ENCODE peak calls at places on chromosome 22, in six cellular contexts. V is heart right ventricle, C is left ventricle myocardium inferior, U is psoas muscle, D is uterus, J is A549. R is an unnamed sample. For H3K4me1, the result is how much of the 10 kb centered on the place peaks cover.

GRCh38 chr22:22168190-22168940 is 76.2 kb upstream of the VPREB1 start:
- DNase-seq in V (no peak), C (no peak), U (no peak), D (no peak), J (peak), R (no peak)

GRCh38 chr22:47221840-47222615 is 459.6 kb downstream of the TBC1D22A start:
- DNase-seq in V (no peak), C (no peak), U (no peak), D (no peak), J (no peak), R (no peak)

GRCh38 chr22:24072361-24072760 is 61.3 kb downstream of the CABIN1 start:
- DNase-seq in V (no peak), C (no peak), U (no peak), D (no peak), J (no peak), R (no peak)

GRCh38 chr22:23845661-23846469 is 7.1 kb upstream of the DERL3 start:
- DNase-seq in V (no peak), C (no peak), U (no peak), D (no peak), J (no peak), R (no peak)

GRCh38 chr22:39738746-39739145 is 154.8 kb downstream of the ENTHD1 start:
- DNase-seq in V (no peak), C (no peak), U (no peak), D (no peak), J (no peak), R (no peak)

GRCh38 chr22:24521791-24522245 is 26.7 kb downstream of the UPB1 start:
- DNase-seq in V (no peak), C (no peak), U (no peak), D (no peak), J (peak), R (peak)

GRCh38 chr22:39318507-39319283 is 728 bp downstream of the RPL3 start:
- DNase-seq in V (no peak), C (no peak), U (no peak), D (no peak), J (no peak), R (peak)

GRCh38 chr22:45507798-45508197 is 5.1 kb downstream of the FBLN1 start:
- DNase-seq in V (no peak), C (no peak), U (no peak), D (no peak), J (no peak), R (no peak)

GRCh38 chr22:30392661-30393321 is 4.0 kb upstream of the SEC14L2 start:
- DNase-seq in V (no peak), C (no peak), U (no peak), D (no peak), J (no peak), R (no peak)

GRCh38 chr22:29073618-29074275 is 912 bp downstream of the KREMEN1 start:
- DNase-seq in V (peak), C (peak), U (peak), D (peak), J (no peak), R (peak)

GRCh38 chr22:31625257-31625640 is 36.8 kb downstream of the PISD start:
- DNase-seq in V (no peak), C (no peak), U (no peak), D (no peak), J (no peak), R (no peak)

GRCh38 chr22:31623634-31624312 is 38.2 kb downstream of the PISD start:
- DNase-seq in V (no peak), C (no peak), U (no peak), D (no peak), J (no peak), R (peak)

GRCh38 chr22:31626427-31627150 is 35.4 kb downstream of the PISD start:
- DNase-seq in V (no peak), C (no peak), U (no peak), D (peak), J (no peak), R (peak)

GRCh38 chr22:31627223-31627731 is 34.7 kb downstream of the PISD start:
- DNase-seq in V (no peak), C (no peak), U (no peak), D (no peak), J (no peak), R (no peak)

DNA sequence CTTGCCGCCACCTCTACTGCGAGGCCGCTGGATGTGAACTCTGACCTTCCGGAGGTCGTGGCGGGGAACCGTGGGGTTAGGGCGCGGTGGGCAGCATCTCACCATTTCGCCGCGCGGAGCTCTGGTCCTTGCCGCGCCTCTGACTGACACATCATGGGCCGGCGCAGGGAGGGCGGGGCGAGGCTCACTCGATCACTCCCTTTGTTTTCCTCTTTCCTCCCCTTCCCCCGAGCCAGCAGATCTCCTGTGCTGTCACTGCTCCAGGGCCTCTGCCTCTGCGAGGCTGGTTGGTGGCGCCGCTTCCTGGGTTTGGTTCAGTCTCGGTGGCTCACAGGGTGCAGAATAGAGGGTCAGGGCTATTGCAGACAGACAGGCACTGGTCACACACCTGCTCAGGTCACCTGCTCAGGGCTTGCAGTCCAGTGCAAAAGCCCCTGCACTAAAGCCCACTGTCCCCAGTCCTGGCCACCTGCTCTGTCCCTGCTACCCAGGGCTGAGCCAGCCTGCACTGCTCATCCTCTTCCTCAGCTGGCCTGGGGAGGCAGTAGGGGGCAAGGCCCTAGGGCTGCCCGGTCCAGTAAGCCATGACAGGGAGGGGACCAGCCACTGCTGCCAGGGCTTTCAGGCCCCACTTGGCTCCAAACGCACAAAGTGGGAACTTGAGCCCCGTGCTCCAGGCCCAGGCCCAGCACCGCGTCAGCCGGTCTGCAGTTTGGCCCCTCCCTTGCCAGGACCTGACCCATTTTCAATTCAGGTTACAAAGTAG is 36.2 kb downstream of the PISD start:
- DNase-seq in V (peak), C (peak), U (peak), D (peak), J (no peak), R (no peak)
- H3K4me3 ChIP-seq in V (peak), C (peak), U (no peak), D (no peak), J (no peak), R (peak)

GRCh38 chr22:19610518-19611253 is 86.5 kb upstream of the CLDN5 start:
- DNase-seq in V (no peak), C (no peak), U (no peak), D (no peak), J (no peak), R (peak)
- H3K27ac ChIP-seq in V (no peak), C (no peak), U (no peak), D (no peak), J (no peak), R (no peak)

GRCh38 chr22:35383679-35384071 is 2.8 kb downstream of the HMOX1 start:
- DNase-seq in V (no peak), C (no peak), U (no peak), D (no peak), J (no peak), R (no peak)
- H3K4me1 ChIP-seq in V (under half), C (under half), U (under half), D (under half), J (half or more), R (under half)

DNA sequence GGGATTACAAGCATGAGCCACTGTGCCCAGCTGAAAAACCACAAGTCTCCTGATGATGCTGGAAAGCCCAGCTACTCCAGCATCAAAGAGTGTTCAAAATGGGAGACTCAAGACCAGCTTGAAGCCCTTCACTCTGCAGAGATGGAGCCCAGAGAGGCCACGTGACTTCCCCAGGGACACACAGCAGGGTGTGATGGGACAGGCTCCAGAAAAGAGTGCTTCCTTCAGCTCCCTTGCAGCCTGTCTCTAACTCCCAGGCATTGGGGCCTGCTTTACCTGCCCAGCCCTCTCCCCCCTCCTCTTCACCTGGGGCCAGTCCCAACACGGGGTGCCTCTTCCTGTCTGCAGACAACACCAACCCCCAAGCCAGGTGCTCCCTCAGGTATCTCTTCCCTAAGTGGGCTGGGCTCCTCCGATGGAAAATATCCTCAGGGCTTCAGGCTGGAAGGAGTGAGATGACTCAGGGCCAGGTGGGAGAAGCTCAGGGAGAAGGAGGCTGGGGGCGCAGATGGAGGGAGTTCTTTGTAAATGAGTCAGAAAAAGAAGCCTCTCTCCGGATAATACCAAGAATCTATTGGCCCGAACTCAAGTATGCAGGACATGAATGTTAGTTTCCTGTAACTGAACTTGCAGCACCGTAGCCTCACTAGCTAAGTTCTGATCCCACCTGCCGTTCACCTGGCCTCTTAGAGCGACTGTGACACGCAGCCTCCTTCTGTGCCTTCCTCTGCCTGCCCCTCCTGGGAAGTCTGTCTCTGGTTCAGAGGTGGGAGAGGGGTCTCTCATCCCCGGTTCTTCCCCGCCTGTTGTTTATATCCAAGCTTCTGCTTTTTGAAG is 326.6 kb downstream of the MN1 start:
- DNase-seq in V (no peak), C (no peak), U (no peak), D (peak), J (peak), R (no peak)
- H3K4me3 ChIP-seq in V (no peak), C (no peak), U (no peak), D (no peak), J (no peak), R (no peak)

GRCh38 chr22:48858856-48859255 is 968.8 kb downstream of the BRD1 start:
- DNase-seq in V (no peak), C (no peak), U (no peak), D (no peak), J (no peak), R (no peak)
- H3K27ac ChIP-seq in V (no peak), C (no peak), U (no peak), D (no peak), J (no peak), R (no peak)

GRCh38 chr22:43148581-43148980 is 2.8 kb upstream of the TSPO start:
- DNase-seq in V (no peak), C (no peak), U (no peak), D (no peak), J (no peak), R (no peak)

GRCh38 chr22:43144949-43145348 is 1.8 kb upstream of the MCAT start:
- DNase-seq in V (no peak), C (no peak), U (no peak), D (no peak), J (no peak), R (no peak)

GRCh38 chr22:43147821-43148220 is 3.5 kb upstream of the TSPO start:
- DNase-seq in V (no peak), C (no peak), U (no peak), D (no peak), J (no peak), R (no peak)

GRCh38 chr22:43142881-43143562 is at the start of gene MCAT:
- DNase-seq in V (peak), C (peak), U (peak), D (peak), J (peak), R (peak)
- H3K4me1 ChIP-seq in V (under half), C (under half), U (under half), D (under half), J (under half), R (under half)

DNA sequence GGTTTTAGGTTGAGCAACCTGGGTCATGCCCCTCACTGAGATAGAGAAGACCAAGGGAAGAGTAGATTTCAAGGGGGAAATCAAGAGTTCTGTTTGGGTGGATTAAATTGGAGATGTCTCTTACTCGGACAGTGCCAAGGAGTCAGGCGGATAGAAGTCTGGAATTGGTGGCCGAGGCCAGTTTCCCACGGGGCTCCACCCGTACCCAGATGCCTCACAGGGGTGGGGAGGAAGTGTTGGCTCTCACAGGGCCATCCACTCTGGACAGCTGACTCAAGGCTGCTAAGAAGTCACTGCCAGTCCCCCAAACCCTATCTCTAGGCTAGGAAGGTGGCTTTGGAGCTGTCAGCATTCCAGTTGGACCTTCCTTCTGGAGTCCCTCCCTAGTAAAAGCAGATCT is 79.1 kb upstream of the TIMP3 start:
- DNase-seq in V (no peak), C (no peak), U (no peak), D (no peak), J (no peak), R (no peak)
- H3K4me3 ChIP-seq in V (no peak), C (no peak), U (no peak), D (no peak), J (no peak), R (no peak)

R was measured in Peyer's patch.